ENCODE peak calls at places on chromosomes 12 and 14, in five cellular contexts. One of them, this sample, is unnamed.
A peak's percentile ranks its signal among the peaks of the same experiment; 100 is the strongest.

GRCh38 chr12:120843472-120843871 is 60.7 kb downstream of the SPPL3 start:
- DNase-seq in PC-3: no peak
- DNase-seq in aorta: no peak
- DNase-seq in IMR-90: no peak
- DNase-seq in astrocyte of the cerebellum: no peak
- DNase-seq in this sample: no peak

GRCh38 chr12:6278439-6279255 is 31.8 kb upstream of the PLEKHG6 start:
- DNase-seq in PC-3: peak; percentile 88
- DNase-seq in aorta: peak; percentile 96
- DNase-seq in IMR-90: peak; percentile 74
- DNase-seq in astrocyte of the cerebellum: no peak
- DNase-seq in this sample: no peak

GRCh38 chr12:27787559-27787958 is 7.5 kb upstream of the MANSC4 start:
- DNase-seq in PC-3: no peak
- DNase-seq in aorta: no peak
- DNase-seq in IMR-90: peak; percentile 86
- DNase-seq in astrocyte of the cerebellum: no peak
- DNase-seq in this sample: no peak

GRCh38 chr14:105912641-105913180 is 386.3 kb downstream of the TMEM121 start:
- DNase-seq in PC-3: no peak
- DNase-seq in aorta: peak; percentile 37
- DNase-seq in IMR-90: no peak
- DNase-seq in astrocyte of the cerebellum: no peak
- DNase-seq in this sample: no peak

GRCh38 chr12:64610660-64611429 is 550 bp downstream of the RASSF3 start:
- DNase-seq in PC-3: peak; percentile 50
- DNase-seq in aorta: peak; percentile 88
- DNase-seq in IMR-90: peak; percentile 50
- DNase-seq in astrocyte of the cerebellum: no peak
- DNase-seq in this sample: no peak

GRCh38 chr14:80974338-80975078 is 19.1 kb downstream of the TSHR start:
- DNase-seq in PC-3: no peak
- DNase-seq in aorta: no peak
- DNase-seq in IMR-90: no peak
- DNase-seq in astrocyte of the cerebellum: peak; percentile 91
- DNase-seq in this sample: no peak

GRCh38 chr12:46722737-46723136 is 103.1 kb downstream of the SLC38A4 start:
- DNase-seq in PC-3: peak; percentile 7
- DNase-seq in aorta: no peak
- DNase-seq in IMR-90: peak; percentile 63
- DNase-seq in astrocyte of the cerebellum: no peak
- DNase-seq in this sample: no peak

GRCh38 chr14:61563162-61563511 is 132.2 kb upstream of the HIF1A start:
- DNase-seq in PC-3: no peak
- DNase-seq in aorta: no peak
- DNase-seq in IMR-90: no peak
- DNase-seq in astrocyte of the cerebellum: no peak
- DNase-seq in this sample: no peak

GRCh38 chr12:124453419-124454351 is 113.7 kb downstream of the NCOR2 start:
- DNase-seq in PC-3: peak; percentile 91
- DNase-seq in aorta: peak; percentile 96
- DNase-seq in IMR-90: peak; percentile 55
- DNase-seq in astrocyte of the cerebellum: no peak
- DNase-seq in this sample: peak; percentile 34

GRCh38 chr14:69543341-69544249 is 31.1 kb downstream of the CCDC177 start:
- DNase-seq in PC-3: peak; percentile 95
- DNase-seq in aorta: no peak
- DNase-seq in IMR-90: peak; percentile 93
- DNase-seq in astrocyte of the cerebellum: peak; percentile 85
- DNase-seq in this sample: no peak

GRCh38 chr12:23536293-23536692 is 413.2 kb downstream of the SOX5 start:
- DNase-seq in PC-3: no peak
- DNase-seq in aorta: no peak
- DNase-seq in IMR-90: no peak
- DNase-seq in astrocyte of the cerebellum: no peak
- DNase-seq in this sample: no peak

GRCh38 chr14:80211143-80212024 is at the start of gene DIO2:
- DNase-seq in PC-3: no peak
- DNase-seq in aorta: no peak
- DNase-seq in IMR-90: peak; percentile 31
- DNase-seq in astrocyte of the cerebellum: no peak
- DNase-seq in this sample: no peak

GRCh38 chr12:52120951-52121847 is 41.7 kb downstream of the SMIM41 start:
- DNase-seq in PC-3: peak; percentile 25
- DNase-seq in aorta: peak; percentile 66
- DNase-seq in IMR-90: peak; percentile 53
- DNase-seq in astrocyte of the cerebellum: no peak
- DNase-seq in this sample: no peak

GRCh38 chr12:94230357-94230905 is 82.1 kb downstream of the PLXNC1 start:
- DNase-seq in PC-3: no peak
- DNase-seq in aorta: no peak
- DNase-seq in IMR-90: peak; percentile 19
- DNase-seq in astrocyte of the cerebellum: no peak
- DNase-seq in this sample: no peak

GRCh38 chr12:111363578-111363977 is 5.3 kb downstream of the PHETA1 start:
- DNase-seq in PC-3: no peak
- DNase-seq in aorta: no peak
- DNase-seq in IMR-90: peak; percentile 48
- DNase-seq in astrocyte of the cerebellum: no peak
- DNase-seq in this sample: peak; percentile 12

GRCh38 chr12:111360325-111360930 is 8.5 kb downstream of the PHETA1 start:
- DNase-seq in PC-3: no peak
- DNase-seq in aorta: no peak
- DNase-seq in IMR-90: no peak
- DNase-seq in astrocyte of the cerebellum: no peak
- DNase-seq in this sample: no peak

GRCh38 chr12:111362687-111363475 is 6.0 kb downstream of the PHETA1 start:
- DNase-seq in PC-3: no peak
- DNase-seq in aorta: peak; percentile 76
- DNase-seq in IMR-90: no peak
- DNase-seq in astrocyte of the cerebellum: no peak
- DNase-seq in this sample: no peak

GRCh38 chr12:111361073-111361716 is 7.7 kb downstream of the PHETA1 start:
- DNase-seq in PC-3: no peak
- DNase-seq in aorta: no peak
- DNase-seq in IMR-90: no peak
- DNase-seq in astrocyte of the cerebellum: no peak
- DNase-seq in this sample: no peak

DNA sequence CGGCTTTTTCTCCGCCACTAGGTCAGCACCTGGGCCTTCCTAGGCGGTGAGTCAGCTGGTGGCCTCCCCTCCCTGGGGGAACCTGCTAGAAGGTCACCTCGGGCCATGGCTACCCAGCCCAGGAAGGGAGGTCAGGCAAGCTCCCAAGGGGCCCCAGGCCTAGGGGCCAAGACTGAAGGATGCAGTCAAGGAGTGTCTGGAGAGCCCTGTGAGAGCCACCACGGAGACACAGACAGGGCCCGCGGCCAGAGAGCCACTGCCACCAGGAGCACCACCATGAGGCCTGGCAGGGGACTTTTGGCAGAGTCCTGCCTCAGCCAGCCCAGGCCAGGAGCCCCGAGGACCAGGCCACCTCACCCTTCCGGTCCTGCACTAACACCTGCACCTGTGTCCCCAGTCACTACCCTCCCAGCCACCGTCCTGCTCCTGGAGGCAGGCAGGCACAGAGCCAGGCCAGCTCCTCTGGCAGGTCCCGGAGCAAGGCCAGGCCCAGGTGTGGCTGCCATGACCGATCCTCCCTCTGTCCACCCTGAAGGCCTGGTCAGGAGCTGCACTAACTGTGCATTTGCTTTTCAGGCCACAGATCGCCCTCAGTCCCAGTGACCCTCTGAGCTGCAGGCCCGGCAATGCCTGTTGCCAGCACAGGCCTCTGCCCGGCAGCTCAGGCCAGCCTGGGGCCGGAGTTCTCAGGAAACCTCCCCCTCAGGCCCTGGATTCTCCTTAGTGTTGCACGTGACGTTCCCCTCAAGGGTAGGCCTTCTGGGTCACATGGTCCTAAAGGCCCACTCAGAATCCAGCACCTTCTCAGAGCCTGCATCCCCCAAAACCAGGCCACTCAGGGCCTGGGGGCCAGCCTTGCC is 6.9 kb downstream of the PHETA1 start:
- DNase-seq in PC-3: no peak
- DNase-seq in aorta: no peak
- DNase-seq in IMR-90: no peak
- DNase-seq in astrocyte of the cerebellum: no peak
- DNase-seq in this sample: no peak
- H3K4me3 ChIP-seq in PC-3: no peak overlapping the region
- H3K4me3 ChIP-seq in aorta: no peak overlapping the region
- H3K4me3 ChIP-seq in IMR-90: no peak overlapping the region
- H3K4me3 ChIP-seq in astrocyte of the cerebellum: no peak overlapping the region
- H3K4me3 ChIP-seq in this sample: no peak overlapping the region

DNA sequence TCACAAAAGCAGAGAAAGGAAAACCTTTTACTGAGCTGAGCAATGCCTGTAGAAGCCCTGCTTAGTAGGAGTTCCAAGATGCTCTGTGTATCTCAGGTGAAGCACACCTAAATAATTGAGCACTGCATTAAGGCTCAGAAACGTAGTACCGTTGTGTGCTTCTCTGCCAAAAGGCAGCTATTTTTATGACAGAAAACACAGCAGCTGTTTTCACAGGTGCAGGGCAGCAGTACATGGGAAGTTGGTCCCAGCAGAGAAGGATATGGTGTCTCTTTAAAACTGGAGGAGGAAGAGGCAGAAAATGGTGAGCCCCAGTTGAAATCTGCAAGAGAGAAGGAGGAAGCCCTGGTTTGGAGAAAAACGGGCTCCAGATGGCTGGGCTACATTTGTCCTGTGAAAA is 27.5 kb downstream of the SPRING1 start:
- DNase-seq in PC-3: no peak
- DNase-seq in aorta: no peak
- DNase-seq in IMR-90: no peak
- DNase-seq in astrocyte of the cerebellum: no peak
- DNase-seq in this sample: no peak
- H3K4me3 ChIP-seq in PC-3: no peak overlapping the region
- H3K4me3 ChIP-seq in aorta: no peak overlapping the region
- H3K4me3 ChIP-seq in IMR-90: no peak overlapping the region
- H3K4me3 ChIP-seq in astrocyte of the cerebellum: no peak overlapping the region
- H3K4me3 ChIP-seq in this sample: no peak overlapping the region

GRCh38 chr12:2284857-2285256 is 232.1 kb downstream of the CACNA1C start:
- DNase-seq in PC-3: peak; percentile 59
- DNase-seq in aorta: peak; percentile 92
- DNase-seq in IMR-90: peak; percentile 73
- DNase-seq in astrocyte of the cerebellum: peak; percentile 70
- DNase-seq in this sample: no peak
- H3K4me3 ChIP-seq in PC-3: no peak overlapping the region
- H3K4me3 ChIP-seq in aorta: no peak overlapping the region
- H3K4me3 ChIP-seq in IMR-90: no peak overlapping the region
- H3K4me3 ChIP-seq in astrocyte of the cerebellum: no peak overlapping the region
- H3K4me3 ChIP-seq in this sample: no peak overlapping the region

GRCh38 chr12:54217774-54218221 is 29.0 kb upstream of the SMUG1 start:
- DNase-seq in PC-3: no peak
- DNase-seq in aorta: peak; percentile 79
- DNase-seq in IMR-90: no peak
- DNase-seq in astrocyte of the cerebellum: no peak
- DNase-seq in this sample: no peak

GRCh38 chr12:54215990-54216579 is 27.3 kb upstream of the SMUG1 start:
- DNase-seq in PC-3: no peak
- DNase-seq in aorta: peak; percentile 82
- DNase-seq in IMR-90: no peak
- DNase-seq in astrocyte of the cerebellum: no peak
- DNase-seq in this sample: no peak

GRCh38 chr12:54217309-54217661 is 28.5 kb upstream of the SMUG1 start:
- DNase-seq in PC-3: no peak
- DNase-seq in aorta: no peak
- DNase-seq in IMR-90: no peak
- DNase-seq in astrocyte of the cerebellum: no peak
- DNase-seq in this sample: no peak

GRCh38 chr12:54214553-54215374 is 26.0 kb upstream of the SMUG1 start:
- DNase-seq in PC-3: peak; percentile 90
- DNase-seq in aorta: peak; percentile 96
- DNase-seq in IMR-90: peak; percentile 85
- DNase-seq in astrocyte of the cerebellum: peak; percentile 66
- DNase-seq in this sample: peak; percentile 29

DNA sequence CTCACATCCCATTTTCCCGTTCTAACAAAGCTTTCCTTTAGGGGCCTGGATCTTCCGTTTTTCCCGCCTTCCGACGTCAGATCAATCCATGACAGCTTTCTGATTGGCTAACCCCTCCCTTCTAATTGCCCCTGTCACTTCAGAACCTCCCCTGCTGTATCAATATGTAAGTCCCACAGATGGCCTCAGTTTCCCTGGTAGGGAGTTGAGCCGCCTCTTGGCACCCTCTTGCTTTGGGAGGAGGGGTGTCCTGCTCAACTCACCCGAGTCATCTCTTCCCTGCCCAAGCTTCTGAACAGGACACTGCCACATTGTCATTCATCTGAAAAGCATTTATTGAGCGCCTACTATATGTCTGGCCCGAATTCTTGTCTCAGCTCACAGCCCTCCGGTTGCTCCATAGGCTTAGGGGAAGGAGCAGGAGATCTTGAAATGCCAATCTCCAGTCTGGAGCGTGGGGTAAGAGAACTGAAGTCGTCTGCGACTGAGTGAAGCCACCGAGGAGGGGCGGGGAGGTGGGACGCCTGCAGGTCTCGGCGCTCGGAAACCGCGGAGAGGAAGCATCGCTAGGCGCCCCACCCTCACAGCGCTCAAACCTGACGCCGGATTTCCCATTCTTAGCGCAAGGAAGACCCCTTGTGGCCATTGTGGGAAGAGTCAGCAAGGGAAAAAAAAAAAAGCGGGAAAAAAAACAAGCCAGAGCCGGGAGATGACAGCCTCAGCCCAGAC is 28.0 kb upstream of the SMUG1 start:
- DNase-seq in PC-3: peak; percentile 88
- DNase-seq in aorta: peak; percentile 87
- DNase-seq in IMR-90: peak; percentile 75
- DNase-seq in astrocyte of the cerebellum: peak; percentile 53
- DNase-seq in this sample: no peak
- H3K4me3 ChIP-seq in PC-3: peak overlapping the region; percentile 67
- H3K4me3 ChIP-seq in aorta: no peak overlapping the region
- H3K4me3 ChIP-seq in IMR-90: peak overlapping the region; percentile 30
- H3K4me3 ChIP-seq in astrocyte of the cerebellum: peak overlapping the region; percentile 36
- H3K4me3 ChIP-seq in this sample: peak overlapping the region; percentile 25

GRCh38 chr12:107196681-107197080 is 103.3 kb upstream of the CRY1 start:
- DNase-seq in PC-3: peak; percentile 51
- DNase-seq in aorta: no peak
- DNase-seq in IMR-90: peak; percentile 69
- DNase-seq in astrocyte of the cerebellum: no peak
- DNase-seq in this sample: no peak
- H3K4me3 ChIP-seq in PC-3: no peak overlapping the region
- H3K4me3 ChIP-seq in aorta: no peak overlapping the region
- H3K4me3 ChIP-seq in IMR-90: no peak overlapping the region
- H3K4me3 ChIP-seq in astrocyte of the cerebellum: no peak overlapping the region
- H3K4me3 ChIP-seq in this sample: no peak overlapping the region

DNA sequence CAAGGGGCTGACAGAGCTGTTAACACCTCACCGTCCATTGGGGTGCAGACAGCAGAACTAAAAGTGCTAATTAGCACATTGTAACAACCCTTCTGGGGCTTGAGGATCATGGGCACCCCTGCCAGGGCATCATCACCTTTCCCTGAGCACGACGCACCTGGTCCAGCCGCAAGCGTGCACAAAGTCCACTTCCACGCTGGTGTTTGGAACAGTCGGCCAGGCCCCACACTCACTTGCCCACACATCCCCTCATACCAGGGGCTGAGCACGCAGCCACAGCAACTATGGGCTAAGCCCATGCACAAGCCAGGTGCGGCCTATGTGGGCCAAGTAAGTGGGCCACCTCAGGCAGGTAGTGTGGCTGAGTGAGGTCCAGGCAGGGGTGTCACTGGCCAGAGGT is 148.7 kb downstream of the CCDC59 start:
- DNase-seq in PC-3: no peak
- DNase-seq in aorta: no peak
- DNase-seq in IMR-90: no peak
- DNase-seq in astrocyte of the cerebellum: no peak
- DNase-seq in this sample: no peak
- H3K4me3 ChIP-seq in PC-3: no peak overlapping the region
- H3K4me3 ChIP-seq in aorta: no peak overlapping the region
- H3K4me3 ChIP-seq in IMR-90: no peak overlapping the region
- H3K4me3 ChIP-seq in astrocyte of the cerebellum: no peak overlapping the region
- H3K4me3 ChIP-seq in this sample: no peak overlapping the region

This sample was measured in BJ.